ENCODE peak calls at places on chromosomes 16 and 17, in ten cellular contexts. T, K, R, S, F, M, W, P, B and Y are unnamed samples.

GRCh38 chr17:3935825-3936355 is 19.6 kb upstream of the P2RX1 start:
- DNase-seq in P (no peak), B (no peak), R (no peak), K (no peak), S (no peak), M (peak), T (no peak), W (no peak), F (no peak), Y (no peak)

GRCh38 chr16:47431960-47432359 is 28.9 kb downstream of the ITFG1 start:
- DNase-seq in F (no peak), P (no peak), K (no peak), T (no peak), M (no peak), S (no peak), R (no peak), B (no peak), W (no peak), Y (no peak)

GRCh38 chr17:17516941-17517720 is 20.9 kb upstream of the RASD1 start:
- DNase-seq in S (no peak), M (no peak), R (no peak), B (no peak), T (no peak), F (no peak), W (no peak), P (no peak), K (no peak), Y (no peak)

GRCh38 chr17:78716814-78717393 is 65.2 kb downstream of the CYTH1 start:
- DNase-seq in T (no peak), S (no peak), B (no peak), R (peak), K (peak), F (peak), W (peak), P (peak), M (peak), Y (no peak)

GRCh38 chr16:5042574-5043171 is 8.9 kb upstream of the NAGPA start:
- DNase-seq in T (no peak), W (peak), K (no peak), M (no peak), S (no peak), B (no peak), R (no peak), F (no peak), P (no peak), Y (no peak)

GRCh38 chr16:53707671-53708070 is 3.7 kb downstream of the FTO start:
- DNase-seq in M (peak), R (no peak), K (no peak), B (no peak), W (no peak), P (no peak), F (no peak), T (no peak), S (no peak), Y (no peak)

GRCh38 chr16:66911112-66911511 is 7.6 kb downstream of the CDH16 start:
- DNase-seq in P (no peak), M (peak), T (no peak), R (peak), K (no peak), S (no peak), B (no peak), F (no peak), W (no peak), Y (no peak)

GRCh38 chr17:59420901-59421300 is 89.4 kb downstream of the YPEL2 start:
- DNase-seq in R (no peak), P (no peak), F (no peak), B (no peak), T (no peak), S (no peak), M (no peak), W (no peak), K (no peak), Y (no peak)

GRCh38 chr17:35313875-35314409 is 59.5 kb downstream of the SLFN11 start:
- DNase-seq in W (peak), B (no peak), R (no peak), M (no peak), S (no peak), P (peak), K (peak), F (peak), T (no peak), Y (peak)

GRCh38 chr16:143456-143855 is 5.0 kb upstream of the NPRL3 start:
- DNase-seq in W (no peak), S (no peak), B (no peak), P (no peak), F (no peak), T (no peak), R (no peak), M (no peak), K (no peak), Y (no peak)

GRCh38 chr16:31862761-31863160 is 10.8 kb upstream of the ZNF267 start:
- DNase-seq in T (no peak), W (no peak), B (no peak), M (no peak), P (no peak), S (no peak), F (no peak), K (no peak), R (no peak), Y (no peak)

GRCh38 chr16:87458424-87458915 is 34.4 kb downstream of the ZCCHC14 start:
- DNase-seq in S (no peak), W (peak), B (no peak), M (no peak), R (no peak), P (no peak), T (no peak), K (no peak), F (no peak), Y (no peak)

GRCh38 chr16:17276610-17277009 is 194.2 kb downstream of the XYLT1 start:
- DNase-seq in K (no peak), P (no peak), W (no peak), R (no peak), T (no peak), S (no peak), F (no peak), B (no peak), M (no peak), Y (no peak)

GRCh38 chr16:66656547-66656946 is 40.0 kb downstream of the CMTM4 start:
- DNase-seq in B (no peak), T (no peak), F (no peak), P (no peak), W (no peak), K (no peak), M (peak), S (no peak), R (no peak), Y (no peak)

DNA sequence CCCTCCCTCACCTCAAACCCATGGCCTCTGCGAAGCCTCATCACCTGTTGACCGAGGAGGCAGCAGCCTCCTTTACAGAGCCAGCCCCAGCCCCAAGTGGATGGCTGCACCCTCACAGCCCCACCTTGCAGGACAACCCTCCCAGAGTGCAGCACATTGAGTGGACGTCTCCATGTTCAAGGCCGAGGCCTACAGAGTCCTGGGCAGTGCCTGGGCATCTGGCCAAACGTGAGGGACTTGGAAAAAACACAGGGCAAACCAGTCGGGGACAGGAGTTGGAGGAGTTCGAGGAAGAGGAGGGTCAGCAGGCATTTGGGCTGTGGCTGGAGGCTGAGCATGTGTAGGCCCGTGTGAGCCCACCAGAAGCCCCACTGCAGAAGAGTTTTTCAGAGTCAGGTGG is 39.6 kb downstream of the ACTG1 start:
- DNase-seq in S (no peak), W (no peak), T (no peak), P (no peak), R (no peak), F (no peak), K (no peak), M (no peak), B (no peak), Y (no peak)
- TF ChIP-seq CTCF in S (no peak), W (no peak), T (no peak), P (no peak), R (no peak), F (no peak), K (no peak), M (no peak), B (no peak), Y (no peak)

DNA sequence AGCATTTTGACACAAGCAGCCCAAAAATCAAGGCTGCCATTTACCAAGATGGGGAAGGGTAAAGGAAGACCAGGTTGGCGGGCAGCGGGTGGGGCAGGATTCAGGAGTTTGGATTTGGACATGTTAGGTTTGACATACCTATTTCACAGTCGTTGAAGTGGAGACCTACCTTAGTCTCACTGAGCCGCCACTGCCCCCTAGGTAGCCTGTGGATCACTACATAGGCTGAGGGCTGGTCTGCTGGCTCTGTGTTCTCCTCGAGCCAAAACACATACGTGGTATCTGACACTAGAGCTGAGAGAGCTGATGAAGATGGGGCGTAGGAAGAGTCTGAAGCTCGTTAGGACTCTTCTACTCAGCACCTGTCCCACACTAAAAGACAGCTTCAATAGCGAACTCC is 115.1 kb downstream of the HIC1 start:
- DNase-seq in M (no peak), P (no peak), W (no peak), K (no peak), R (no peak), T (no peak), B (no peak), S (peak), F (no peak), Y (peak)
- TF ChIP-seq CTCF in M (no peak), P (no peak), W (peak), K (no peak), R (peak), T (no peak), B (no peak), S (peak), F (no peak), Y (peak)

GRCh38 chr16:3665508-3665907 is 11.0 kb downstream of the DNASE1 start:
- DNase-seq in B (no peak), F (no peak), S (no peak), T (no peak), R (no peak), K (no peak), W (no peak), P (no peak), M (no peak), Y (no peak)
- TF ChIP-seq CTCF in B (no peak), F (no peak), S (no peak), T (no peak), R (no peak), K (no peak), W (no peak), P (no peak), M (no peak), Y (peak)

GRCh38 chr17:28912938-28913333 is 10.1 kb upstream of the DHRS13 start:
- DNase-seq in W (no peak), P (no peak), R (no peak), M (no peak), S (peak), K (no peak), T (no peak), B (no peak), F (no peak), Y (no peak)

GRCh38 chr17:28911411-28912045 is 8.6 kb upstream of the DHRS13 start:
- DNase-seq in B (no peak), R (no peak), P (no peak), T (no peak), K (no peak), M (no peak), F (no peak), S (peak), W (no peak), Y (no peak)

GRCh38 chr17:28910534-28910933 is 7.7 kb upstream of the DHRS13 start:
- DNase-seq in M (no peak), S (no peak), F (no peak), B (no peak), K (no peak), P (no peak), R (no peak), T (no peak), W (no peak), Y (no peak)

GRCh38 chr17:28908640-28909098 is 5.8 kb upstream of the DHRS13 start:
- DNase-seq in M (peak), S (peak), P (peak), W (no peak), F (peak), T (no peak), R (no peak), K (peak), B (peak), Y (no peak)

GRCh38 chr17:28912281-28912937 is 9.5 kb upstream of the DHRS13 start:
- DNase-seq in S (peak), P (no peak), M (no peak), K (no peak), B (no peak), F (no peak), R (peak), T (no peak), W (no peak), Y (no peak)
- TF ChIP-seq CTCF in S (no peak), P (no peak), M (peak), K (no peak), B (peak), F (peak), R (peak), T (no peak), W (peak), Y (peak)

DNA sequence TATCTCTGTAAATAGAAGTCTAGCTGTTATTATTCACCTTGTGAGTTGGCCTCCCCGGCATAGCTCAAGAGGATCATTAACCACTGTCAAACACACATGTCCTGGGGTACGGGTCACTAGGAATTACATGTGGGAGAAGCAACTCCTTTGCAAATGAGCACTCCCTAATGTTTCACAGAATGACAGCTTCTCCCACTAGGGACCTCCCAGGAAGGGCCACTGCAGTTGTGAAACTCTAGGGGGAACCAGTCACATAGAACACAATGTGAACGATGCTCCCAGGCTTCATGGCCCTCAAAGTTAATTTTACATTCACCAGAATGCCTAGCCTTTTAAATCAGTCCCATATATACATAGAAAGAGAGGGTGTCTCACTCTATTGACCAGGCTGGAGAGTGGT is 12.4 kb upstream of the ZNF19 start:
- DNase-seq in W (no peak), B (no peak), M (no peak), K (no peak), T (no peak), P (no peak), F (no peak), R (no peak), S (no peak), Y (no peak)
- TF ChIP-seq CTCF in W (no peak), B (no peak), M (no peak), K (no peak), T (no peak), P (no peak), F (no peak), R (no peak), S (no peak), Y (peak)